ENCODE peak calls at places on chromosomes 11 and 22, in six cellular contexts. Q, S, C, E, D and N are unnamed samples.

GRCh38 chr11:48012051-48012391 is 31.7 kb downstream of the PTPRJ start:
- DNase-seq in Q (no peak), E (no peak), C (no peak), S (no peak), D (no peak), N (no peak)

GRCh38 chr22:48824673-48825651 is 1002.7 kb downstream of the BRD1 start:
- DNase-seq in Q (no peak), E (no peak), D (no peak), S (no peak), C (peak; percentile 31), N (no peak)

GRCh38 chr11:127451852-127452251 is 451.3 kb upstream of the KIRREL3 start:
- DNase-seq in S (no peak), E (no peak), C (no peak), D (no peak), Q (no peak), N (no peak)

GRCh38 chr11:6545917-6546605 is 49.0 kb downstream of the DNHD1 start:
- DNase-seq in S (no peak), C (no peak), E (no peak), D (no peak), Q (no peak), N (no peak)

GRCh38 chr11:122517403-122518379 is 137.8 kb upstream of the UBASH3B start:
- DNase-seq in E (no peak), S (no peak), Q (no peak), D (peak; percentile 6), C (no peak), N (no peak)

GRCh38 chr11:12762283-12762682 is 88.1 kb downstream of the TEAD1 start:
- DNase-seq in E (no peak), Q (no peak), D (no peak), C (no peak), S (no peak), N (no peak)

GRCh38 chr11:96426356-96427103 is 36.7 kb downstream of the JRKL start:
- DNase-seq in D (peak; percentile 35), S (peak; percentile 19), Q (peak; percentile 74), C (peak; percentile 47), E (peak; percentile 60), N (no peak)

GRCh38 chr11:45298718-45299117 is 12.6 kb upstream of the SYT13 start:
- DNase-seq in C (no peak), E (no peak), S (no peak), D (no peak), Q (no peak), N (no peak)

GRCh38 chr11:44226472-44226871 is 83.5 kb downstream of the ALX4 start:
- DNase-seq in S (no peak), Q (no peak), D (no peak), E (no peak), C (no peak), N (no peak)

GRCh38 chr11:46380340-46381045 is 976 bp upstream of the MDK start:
- DNase-seq in Q (peak; percentile 49), S (no peak), C (peak; percentile 79), D (no peak), E (peak; percentile 84), N (no peak)

GRCh38 chr11:46178542-46178941 is 57.3 kb upstream of the PHF21A start:
- DNase-seq in S (no peak), E (no peak), C (no peak), Q (no peak), D (no peak), N (no peak)

GRCh38 chr22:26215766-26216165 is 46.5 kb downstream of the SEZ6L start:
- DNase-seq in S (no peak), Q (no peak), D (no peak), E (no peak), C (no peak), N (no peak)

GRCh38 chr11:100739636-100740035 is 52.5 kb downstream of the ARHGAP42 start:
- DNase-seq in C (peak; percentile 55), S (peak; percentile 93), E (peak; percentile 46), D (peak; percentile 74), Q (peak; percentile 94), N (peak; percentile 72)

GRCh38 chr22:24540470-24540869 is 14.5 kb downstream of the GUCD1 start:
- DNase-seq in E (no peak), D (no peak), Q (no peak), C (no peak), S (no peak), N (no peak)

GRCh38 chr11:1748467-1749019 is 1.9 kb downstream of the IFITM10 start:
- DNase-seq in D (no peak), C (no peak), S (no peak), Q (no peak), E (no peak), N (no peak)

GRCh38 chr11:11847082-11847481 is 5.3 kb downstream of the USP47 start:
- DNase-seq in S (no peak), E (no peak), D (no peak), Q (no peak), C (no peak), N (no peak)

GRCh38 chr11:86904001-86904400 is 51.2 kb downstream of the FZD4 start:
- DNase-seq in E (peak; percentile 32), Q (no peak), C (no peak), D (no peak), S (no peak), N (no peak)

GRCh38 chr11:61505640-61506155 is 2.9 kb upstream of the LRRC10B start:
- DNase-seq in Q (no peak), E (no peak), S (no peak), C (no peak), D (peak; percentile 35), N (no peak)

GRCh38 chr11:2139118-2139490 is at the start of gene IGF2:
- DNase-seq in S (no peak), Q (peak; percentile 7), D (peak; percentile 29), C (peak; percentile 92), E (peak; percentile 79), N (no peak)

GRCh38 chr11:68816251-68816776 is 25.4 kb downstream of the CPT1A start:
- DNase-seq in C (no peak), E (no peak), S (no peak), D (no peak), Q (no peak), N (no peak)

GRCh38 chr11:30635401-30635989 is 49.3 kb upstream of the MPPED2 start:
- DNase-seq in C (peak; percentile 19), E (no peak), D (no peak), S (peak; percentile 10), Q (peak; percentile 1), N (no peak)

GRCh38 chr22:24016156-24016555 is 5.1 kb downstream of the CABIN1 start:
- DNase-seq in Q (no peak), C (no peak), D (no peak), E (no peak), S (no peak), N (no peak)

GRCh38 chr11:28447226-28447625 is 339.0 kb downstream of the METTL15 start:
- DNase-seq in C (no peak), Q (peak; percentile 33), E (no peak), S (peak; percentile 63), D (peak; percentile 42), N (peak; percentile 36)

GRCh38 chr11:61587951-61588695 is 7.2 kb upstream of the SYT7 start:
- DNase-seq in S (no peak), D (no peak), E (peak; percentile 89), C (peak; percentile 75), Q (no peak), N (no peak)

GRCh38 chr11:75465701-75466531 is 32.9 kb upstream of the KLHL35 start:
- DNase-seq in E (no peak), S (peak; percentile 58), D (no peak), Q (peak; percentile 53), C (peak; percentile 25), N (no peak)

GRCh38 chr11:59708537-59708936 is 5.1 kb downstream of the OR10V1 start:
- DNase-seq in C (no peak), D (peak; percentile 21), Q (no peak), E (no peak), S (peak; percentile 45), N (no peak)

GRCh38 chr11:19664896-19665548 is 47.6 kb upstream of the NAV2 start:
- DNase-seq in Q (peak; percentile 81), E (no peak), C (no peak), D (peak; percentile 66), S (peak; percentile 36), N (no peak)

GRCh38 chr22:29478326-29479276 is 1.4 kb upstream of the NEFH start:
- DNase-seq in E (peak; percentile 54), S (no peak), D (no peak), Q (no peak), C (peak; percentile 55), N (no peak)

GRCh38 chr11:126312903-126313460 is 9.1 kb downstream of the DCPS start:
- DNase-seq in C (no peak), E (no peak), D (no peak), S (no peak), Q (no peak), N (no peak)

GRCh38 chr11:76787911-76788596 is 4.9 kb downstream of the TSKU start:
- DNase-seq in S (no peak), D (peak; percentile 75), E (peak; percentile 44), C (peak; percentile 57), Q (peak; percentile 38), N (peak; percentile 64)
- H3K4me3 ChIP-seq in S (no peak overlapping the region), D (no peak overlapping the region), E (no peak overlapping the region), C (no peak overlapping the region), Q (no peak overlapping the region), N (no peak overlapping the region)

DNA sequence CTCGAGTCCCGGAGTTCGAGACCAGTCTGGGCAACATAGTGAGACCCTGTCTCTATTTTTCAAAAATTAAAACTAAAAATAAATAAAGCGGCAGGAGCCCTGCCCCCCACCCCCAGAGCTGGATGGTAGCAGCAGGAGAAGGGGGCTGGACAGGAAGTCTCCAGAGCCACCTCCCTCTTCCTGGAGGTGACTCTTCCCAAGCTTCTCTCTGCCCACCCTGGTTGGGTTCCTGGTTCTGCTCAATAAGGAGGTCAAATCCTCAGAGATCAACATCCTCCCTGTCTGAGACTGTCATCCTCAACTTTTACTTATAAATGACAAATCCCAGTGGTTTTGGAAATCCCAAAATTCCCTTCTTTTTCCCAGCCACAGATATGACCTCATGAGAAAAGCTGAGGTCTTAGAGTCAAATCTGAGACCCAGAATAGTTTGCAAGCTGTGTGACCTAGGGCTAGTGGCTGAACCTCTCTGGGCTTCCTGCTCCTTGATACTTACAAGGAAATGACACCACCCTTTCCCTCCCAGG is 987 bp downstream of the C1QTNF6 start:
- DNase-seq in S (no peak), E (no peak), C (no peak), D (no peak), Q (peak; percentile 58), N (no peak)
- H3K4me3 ChIP-seq in S (peak overlapping the region; percentile 53), E (no peak overlapping the region), C (no peak overlapping the region), D (peak overlapping the region; percentile 53), Q (peak overlapping the region; percentile 65), N (peak overlapping the region; percentile 44)

GRCh38 chr22:36384766-36385400 is 2.9 kb downstream of the MYH9 start:
- DNase-seq in C (no peak), Q (peak; percentile 53), S (no peak), E (no peak), D (no peak), N (no peak)
- H3K4me3 ChIP-seq in C (peak overlapping the region; percentile 50), Q (peak overlapping the region; percentile 92), S (peak overlapping the region; percentile 100), E (no peak overlapping the region), D (peak overlapping the region; percentile 84), N (peak overlapping the region; percentile 90)

DNA sequence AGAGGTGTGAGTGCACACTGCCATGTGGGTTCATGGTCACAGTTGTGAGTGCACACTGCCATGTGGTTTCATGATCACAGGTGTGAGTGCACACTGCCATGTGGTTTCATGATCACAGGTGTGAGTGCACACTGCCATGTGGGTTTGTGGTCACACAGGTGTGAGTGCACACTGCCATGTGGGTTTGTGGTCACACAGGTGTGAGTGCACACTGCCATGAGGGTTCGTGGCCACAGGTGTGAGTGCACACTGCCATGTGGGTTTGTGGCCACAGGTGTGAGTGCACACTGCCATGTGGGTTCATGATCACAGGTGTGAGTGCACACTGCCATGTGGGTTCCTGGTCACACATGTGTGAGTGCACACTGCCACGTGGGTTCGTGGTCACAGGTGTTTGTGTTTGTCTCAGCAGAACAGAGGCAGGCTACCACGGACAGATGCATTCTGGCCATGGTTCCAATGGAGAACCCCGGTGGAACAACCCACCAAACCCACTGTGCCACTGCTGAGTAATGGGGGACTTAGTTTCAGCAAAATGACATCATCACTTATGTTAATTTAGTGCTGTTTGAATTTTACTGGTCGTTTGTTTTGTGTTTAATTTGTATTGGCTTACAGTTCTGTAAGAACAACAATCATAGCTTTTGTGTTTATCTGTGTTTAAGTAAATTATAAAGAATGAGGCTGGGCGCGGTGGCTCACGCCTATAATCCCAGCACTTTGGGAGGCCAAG is 57.2 kb downstream of the RPS6KA4 start:
- DNase-seq in D (no peak), E (no peak), C (no peak), S (no peak), Q (no peak), N (no peak)
- H3K4me3 ChIP-seq in D (no peak overlapping the region), E (no peak overlapping the region), C (no peak overlapping the region), S (no peak overlapping the region), Q (no peak overlapping the region), N (no peak overlapping the region)